ENCODE peak calls at places on chromosomes 16 and 17, in nine cellular contexts. One of them, this sample, is unnamed.

GRCh38 chr16:10791048-10791447 is 27.5 kb downstream of the TVP23A start:
- DNase-seq in GM19239: no peak
- DNase-seq in uterus: no peak
- DNase-seq in Panc1: no peak
- DNase-seq in stimulated activated naive CD4-positive, alpha-beta T cell: no peak
- DNase-seq in germinal center: peak
- DNase-seq in left kidney: no peak
- DNase-seq in coronary artery: no peak
- DNase-seq in EL: no peak
- DNase-seq in this sample: no peak

GRCh38 chr17:47707884-47708283 is 13.9 kb downstream of the TBKBP1 start:
- DNase-seq in GM19239: no peak
- DNase-seq in uterus: no peak
- DNase-seq in Panc1: no peak
- DNase-seq in stimulated activated naive CD4-positive, alpha-beta T cell: no peak
- DNase-seq in germinal center: no peak
- DNase-seq in left kidney: no peak
- DNase-seq in coronary artery: no peak
- DNase-seq in EL: no peak
- DNase-seq in this sample: no peak

GRCh38 chr16:57730771-57731730 is 4.5 kb upstream of the KATNB1 start:
- DNase-seq in GM19239: no peak
- DNase-seq in uterus: no peak
- DNase-seq in Panc1: no peak
- DNase-seq in stimulated activated naive CD4-positive, alpha-beta T cell: no peak
- DNase-seq in germinal center: no peak
- DNase-seq in left kidney: no peak
- DNase-seq in coronary artery: no peak
- DNase-seq in EL: no peak
- DNase-seq in this sample: no peak

GRCh38 chr17:35977509-35977908 is 3.8 kb downstream of the CCL16 start:
- DNase-seq in GM19239: no peak
- DNase-seq in uterus: no peak
- DNase-seq in Panc1: no peak
- DNase-seq in stimulated activated naive CD4-positive, alpha-beta T cell: no peak
- DNase-seq in germinal center: no peak
- DNase-seq in left kidney: no peak
- DNase-seq in coronary artery: no peak
- DNase-seq in EL: no peak
- DNase-seq in this sample: no peak

GRCh38 chr16:69741951-69742904 is 12.5 kb downstream of the NOB1 start:
- DNase-seq in GM19239: no peak
- DNase-seq in uterus: peak
- DNase-seq in Panc1: no peak
- DNase-seq in stimulated activated naive CD4-positive, alpha-beta T cell: no peak
- DNase-seq in germinal center: no peak
- DNase-seq in left kidney: peak
- DNase-seq in coronary artery: no peak
- DNase-seq in EL: peak
- DNase-seq in this sample: no peak

GRCh38 chr17:66834919-66835454 is at the start of gene CACNG5:
- DNase-seq in GM19239: no peak
- DNase-seq in uterus: no peak
- DNase-seq in Panc1: no peak
- DNase-seq in stimulated activated naive CD4-positive, alpha-beta T cell: no peak
- DNase-seq in germinal center: peak
- DNase-seq in left kidney: peak
- DNase-seq in coronary artery: no peak
- DNase-seq in EL: no peak
- DNase-seq in this sample: peak

GRCh38 chr17:47994714-47995113 is 23.8 kb downstream of the CDK5RAP3 start:
- DNase-seq in GM19239: no peak
- DNase-seq in uterus: no peak
- DNase-seq in Panc1: no peak
- DNase-seq in stimulated activated naive CD4-positive, alpha-beta T cell: no peak
- DNase-seq in germinal center: no peak
- DNase-seq in left kidney: peak
- DNase-seq in coronary artery: no peak
- DNase-seq in EL: no peak
- DNase-seq in this sample: no peak

GRCh38 chr17:79937435-79937870 is 98.2 kb upstream of the CBX4 start:
- DNase-seq in GM19239: no peak
- DNase-seq in uterus: no peak
- DNase-seq in Panc1: no peak
- DNase-seq in stimulated activated naive CD4-positive, alpha-beta T cell: no peak
- DNase-seq in germinal center: no peak
- DNase-seq in left kidney: peak
- DNase-seq in coronary artery: no peak
- DNase-seq in EL: no peak
- DNase-seq in this sample: no peak

GRCh38 chr17:48162946-48163506 is 55.5 kb downstream of the SNX11 start:
- DNase-seq in GM19239: peak
- DNase-seq in uterus: no peak
- DNase-seq in Panc1: no peak
- DNase-seq in stimulated activated naive CD4-positive, alpha-beta T cell: no peak
- DNase-seq in germinal center: no peak
- DNase-seq in left kidney: peak
- DNase-seq in coronary artery: no peak
- DNase-seq in EL: peak
- DNase-seq in this sample: no peak

GRCh38 chr17:70869402-70870085 is 700.2 kb downstream of the KCNJ2 start:
- DNase-seq in GM19239: no peak
- DNase-seq in uterus: no peak
- DNase-seq in Panc1: no peak
- DNase-seq in stimulated activated naive CD4-positive, alpha-beta T cell: no peak
- DNase-seq in germinal center: no peak
- DNase-seq in left kidney: peak
- DNase-seq in coronary artery: no peak
- DNase-seq in EL: no peak
- DNase-seq in this sample: no peak

GRCh38 chr17:12048843-12049473 is 28.3 kb downstream of the MAP2K4 start:
- DNase-seq in GM19239: no peak
- DNase-seq in uterus: no peak
- DNase-seq in Panc1: no peak
- DNase-seq in stimulated activated naive CD4-positive, alpha-beta T cell: no peak
- DNase-seq in germinal center: no peak
- DNase-seq in left kidney: no peak
- DNase-seq in coronary artery: no peak
- DNase-seq in EL: no peak
- DNase-seq in this sample: no peak

GRCh38 chr17:41301204-41301790 is 1.4 kb downstream of the KRTAP29-1 start:
- DNase-seq in GM19239: no peak
- DNase-seq in uterus: no peak
- DNase-seq in Panc1: no peak
- DNase-seq in stimulated activated naive CD4-positive, alpha-beta T cell: no peak
- DNase-seq in germinal center: no peak
- DNase-seq in left kidney: no peak
- DNase-seq in coronary artery: no peak
- DNase-seq in EL: no peak
- DNase-seq in this sample: no peak

GRCh38 chr16:80466024-80466986 is 74.5 kb upstream of the DYNLRB2 start:
- DNase-seq in GM19239: peak
- DNase-seq in uterus: peak
- DNase-seq in Panc1: no peak
- DNase-seq in stimulated activated naive CD4-positive, alpha-beta T cell: peak
- DNase-seq in germinal center: peak
- DNase-seq in left kidney: peak
- DNase-seq in coronary artery: no peak
- DNase-seq in EL: peak
- DNase-seq in this sample: peak

GRCh38 chr17:43212641-43213490 is 1.2 kb downstream of the TMEM106A start:
- DNase-seq in GM19239: peak
- DNase-seq in uterus: no peak
- DNase-seq in Panc1: no peak
- DNase-seq in stimulated activated naive CD4-positive, alpha-beta T cell: no peak
- DNase-seq in germinal center: no peak
- DNase-seq in left kidney: peak
- DNase-seq in coronary artery: no peak
- DNase-seq in EL: no peak
- DNase-seq in this sample: no peak

GRCh38 chr16:35144212-35144932 is 1685.0 kb downstream of the TP53TG3F start:
- DNase-seq in GM19239: no peak
- DNase-seq in uterus: no peak
- DNase-seq in Panc1: no peak
- DNase-seq in stimulated activated naive CD4-positive, alpha-beta T cell: no peak
- DNase-seq in germinal center: no peak
- DNase-seq in left kidney: no peak
- DNase-seq in coronary artery: peak
- DNase-seq in EL: no peak
- DNase-seq in this sample: no peak

GRCh38 chr16:648071-648785 is 937 bp upstream of the WDR90 start:
- DNase-seq in GM19239: peak
- DNase-seq in uterus: no peak
- DNase-seq in Panc1: no peak
- DNase-seq in stimulated activated naive CD4-positive, alpha-beta T cell: peak
- DNase-seq in germinal center: peak
- DNase-seq in left kidney: peak
- DNase-seq in coronary artery: no peak
- DNase-seq in EL: no peak
- DNase-seq in this sample: peak

GRCh38 chr16:3974751-3975150 is 94.2 kb upstream of the CREBBP start:
- DNase-seq in GM19239: no peak
- DNase-seq in uterus: no peak
- DNase-seq in Panc1: no peak
- DNase-seq in stimulated activated naive CD4-positive, alpha-beta T cell: no peak
- DNase-seq in germinal center: no peak
- DNase-seq in left kidney: no peak
- DNase-seq in coronary artery: no peak
- DNase-seq in EL: no peak
- DNase-seq in this sample: no peak

GRCh38 chr17:16994626-16995025 is 22.7 kb upstream of the TNFRSF13B start:
- DNase-seq in GM19239: no peak
- DNase-seq in uterus: no peak
- DNase-seq in Panc1: no peak
- DNase-seq in stimulated activated naive CD4-positive, alpha-beta T cell: no peak
- DNase-seq in germinal center: no peak
- DNase-seq in left kidney: no peak
- DNase-seq in coronary artery: no peak
- DNase-seq in EL: no peak
- DNase-seq in this sample: no peak

This sample was measured in WERI-Rb-1.